ENCODE peak calls at places on chromosome 9, in six cellular contexts. F is GM12878, O is A549, R is endothelial cell of umbilical vein, Q is NB4, L is HepG2. B is an unnamed sample.

GRCh38 chr9:12933957-12934356 is 159.1 kb downstream of the LURAP1L start:
- DNase-seq in L (no peak), O (no peak), F (no peak), Q (no peak), R (peak), B (no peak)

GRCh38 chr9:100730126-100730525 is 152.2 kb downstream of the CAVIN4 start:
- DNase-seq in L (no peak), F (no peak), Q (no peak), O (no peak), R (no peak), B (no peak)

GRCh38 chr9:107810493-107810931 is 320.9 kb upstream of the KLF4 start:
- DNase-seq in F (no peak), L (no peak), Q (peak), O (no peak), R (no peak), B (no peak)

GRCh38 chr9:86481466-86481865 is 127.3 kb upstream of the TUT7 start:
- DNase-seq in L (no peak), Q (no peak), O (no peak), F (no peak), R (no peak), B (no peak)

GRCh38 chr9:114472765-114473446 is 32.4 kb downstream of the WHRN start:
- DNase-seq in O (no peak), Q (peak), F (no peak), L (no peak), R (no peak), B (no peak)

GRCh38 chr9:1979815-1980367 is 35.3 kb upstream of the SMARCA2 start:
- DNase-seq in Q (peak), F (peak), R (no peak), L (no peak), O (no peak), B (no peak)

GRCh38 chr9:77661696-77662095 is 13.6 kb upstream of the GNA14 start:
- DNase-seq in Q (no peak), F (no peak), O (no peak), L (no peak), R (no peak), B (no peak)

GRCh38 chr9:133114451-133114885 is 6.6 kb downstream of the RALGDS start:
- DNase-seq in R (no peak), L (no peak), F (no peak), O (no peak), Q (no peak), B (no peak)

GRCh38 chr9:92607773-92608172 is 62.2 kb downstream of the IPPK start:
- DNase-seq in F (no peak), R (peak), Q (no peak), O (no peak), L (no peak), B (no peak)

GRCh38 chr9:128554155-128554862 is 1.9 kb downstream of the SPTAN1 start:
- DNase-seq in O (peak), R (peak), F (peak), Q (peak), L (peak), B (peak)

GRCh38 chr9:121634329-121634784 is 17.1 kb upstream of the DAB2IP start:
- DNase-seq in F (no peak), R (no peak), O (no peak), Q (peak), L (peak), B (no peak)

GRCh38 chr9:14221558-14221957 is 92.4 kb downstream of the NFIB start:
- DNase-seq in O (peak), L (peak), R (peak), F (no peak), Q (no peak), B (no peak)

GRCh38 chr9:15509931-15510788 is 610 bp downstream of the PSIP1 start:
- DNase-seq in R (peak), F (no peak), Q (peak), O (peak), L (peak), B (peak)

GRCh38 chr9:125088752-125089151 is 54.6 kb downstream of the SCAI start:
- DNase-seq in L (no peak), O (no peak), R (no peak), Q (no peak), F (no peak), B (no peak)

GRCh38 chr9:108565651-108566378 is 290.0 kb downstream of the ACTL7B start:
- DNase-seq in R (peak), L (peak), O (peak), Q (peak), F (peak), B (peak)

GRCh38 chr9:114906922-114907571 is 23.3 kb downstream of the TNFSF8 start:
- DNase-seq in R (peak), F (no peak), L (peak), O (peak), Q (peak), B (no peak)

GRCh38 chr9:10054456-10054855 is 558.3 kb downstream of the PTPRD start:
- DNase-seq in O (no peak), R (no peak), L (no peak), Q (no peak), F (no peak), B (no peak)

GRCh38 chr9:125674981-125675973 is 31.7 kb downstream of the MAPKAP1 start:
- DNase-seq in F (no peak), Q (no peak), O (peak), L (peak), R (peak), B (no peak)

GRCh38 chr9:121676916-121677315 is 25.5 kb downstream of the DAB2IP start:
- DNase-seq in R (no peak), F (no peak), L (no peak), Q (no peak), O (no peak), B (no peak)

GRCh38 chr9:37617837-37618236 is 25.4 kb upstream of the TOMM5 start:
- DNase-seq in F (no peak), Q (no peak), L (no peak), R (no peak), O (no peak), B (no peak)

GRCh38 chr9:35397216-35397698 is 92.7 kb upstream of the RUSC2 start:
- DNase-seq in O (no peak), R (no peak), Q (no peak), L (no peak), F (no peak), B (no peak)

GRCh38 chr9:112241491-112241890 is 66.4 kb upstream of the SUSD1 start:
- DNase-seq in L (no peak), Q (no peak), F (no peak), O (no peak), R (no peak), B (no peak)

GRCh38 chr9:121135642-121136041 is 60.9 kb downstream of the CNTRL start:
- DNase-seq in R (no peak), O (no peak), L (no peak), F (no peak), Q (no peak), B (no peak)

GRCh38 chr9:98873535-98874432 is 66.3 kb downstream of the GALNT12 start:
- DNase-seq in O (no peak), R (no peak), Q (no peak), F (no peak), L (no peak), B (no peak)

GRCh38 chr9:130527651-130528310 is 51.6 kb upstream of the FUBP3 start:
- DNase-seq in O (no peak), R (no peak), L (no peak), F (no peak), Q (no peak), B (no peak)

GRCh38 chr9:135023389-135023788 is 64.1 kb upstream of the OLFM1 start:
- DNase-seq in R (peak), Q (no peak), O (no peak), L (no peak), F (no peak), B (no peak)

GRCh38 chr9:37969130-37969529 is 65.2 kb upstream of the SLC25A51 start:
- DNase-seq in O (peak), R (peak), L (peak), F (no peak), Q (no peak), B (peak)

GRCh38 chr9:34413229-34413852 is 36.6 kb upstream of the MYORG start:
- DNase-seq in L (peak), O (peak), Q (peak), F (no peak), R (peak), B (peak)

GRCh38 chr9:109771084-109771483 is 8.9 kb upstream of the PALM2AKAP2 start:
- DNase-seq in R (no peak), L (no peak), F (no peak), O (no peak), Q (no peak), B (no peak)
- TF ChIP-seq MYC in R (no peak), L (no peak), F (no peak), O (no peak), Q (no peak), B (no peak)

DNA sequence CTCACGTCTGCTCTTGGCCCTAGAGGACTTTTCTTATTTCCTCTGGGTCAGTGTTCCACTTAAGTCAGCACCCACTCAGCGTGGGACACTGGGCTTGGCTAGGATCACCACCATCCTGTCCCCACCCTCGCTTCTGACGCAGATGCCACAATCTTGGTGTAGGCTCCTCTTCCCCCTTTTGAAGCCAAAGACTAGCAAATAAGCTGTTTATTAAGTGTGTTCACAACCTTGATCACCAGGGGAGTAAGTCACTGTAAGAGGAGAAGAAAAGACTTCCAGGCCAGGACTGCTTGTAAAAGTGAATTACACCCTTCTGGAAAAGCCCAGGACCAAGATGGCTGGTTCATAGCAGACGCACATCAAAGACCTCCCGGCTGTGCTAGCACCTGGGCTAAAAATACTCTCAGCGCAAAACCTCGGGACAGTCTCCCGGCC is 69.6 kb downstream of the RAPGEF1 start:
- DNase-seq in Q (no peak), L (no peak), O (no peak), F (no peak), R (no peak), B (no peak)
- TF ChIP-seq MYC in Q (no peak), L (no peak), O (no peak), F (no peak), R (no peak), B (no peak)

DNA sequence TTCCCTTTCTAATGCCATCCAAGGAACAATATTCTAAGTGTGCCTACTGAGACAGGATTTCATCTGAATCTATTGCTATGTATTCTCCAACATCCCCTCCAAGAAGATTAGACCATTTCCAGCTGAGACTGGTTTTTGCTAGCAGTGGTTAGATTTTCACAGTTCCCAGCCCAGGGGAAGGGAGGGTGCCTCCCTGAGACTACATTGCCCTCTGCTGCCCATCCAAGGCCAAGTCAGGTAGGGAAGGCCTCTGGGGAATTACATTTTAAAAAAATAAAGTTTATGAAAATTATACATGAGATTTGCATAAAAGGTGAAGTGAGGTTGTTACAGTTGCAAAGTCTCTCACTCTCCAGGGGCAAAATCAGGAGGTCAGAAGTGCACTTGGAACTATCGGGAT is 28.0 kb upstream of the SYK start:
- DNase-seq in F (no peak), R (no peak), O (no peak), L (no peak), Q (peak), B (peak)
- TF ChIP-seq MYC in F (no peak), R (no peak), O (no peak), L (no peak), Q (no peak), B (no peak)

GRCh38 chr9:82445556-82445955 is 457.0 kb downstream of the SPATA31D1 start:
- DNase-seq in L (no peak), O (no peak), R (no peak), Q (no peak), F (no peak), B (no peak)
- TF ChIP-seq MYC in L (no peak), O (no peak), R (no peak), Q (no peak), F (no peak), B (no peak)